ENCODE peak calls at places on chromosomes 6 and 20, in seven cellular contexts. Y is NCI-H1436; C is stimulated activated CD8-positive, alpha-beta memory T cell treated with anti-CD3 and anti-CD28 coated beads, Interleukin-7, amount 100 ng/mL, for 1 hour; H is hypothalamus; I is HFF-Myc; R is posterior cingulate gyrus; M is cerebellar cortex. F is an unnamed sample.

GRCh38 chr6:63573899-63574553 is 1.7 kb downstream of the LOC128125822 start:
- DNase-seq in C (no peak), R (no peak), Y (peak), M (peak), I (peak), H (no peak), F (peak)

GRCh38 chr6:55632953-55633352 is 54.0 kb upstream of the HMGCLL1 start:
- DNase-seq in H (no peak), Y (no peak), I (no peak), R (no peak), M (no peak), C (no peak), F (no peak)

GRCh38 chr6:2680264-2680908 is 70.3 kb downstream of the MYLK4 start:
- DNase-seq in M (no peak), C (no peak), I (no peak), R (no peak), Y (no peak), H (no peak), F (no peak)

GRCh38 chr6:1554241-1554880 is 55.4 kb upstream of the FOXC1 start:
- DNase-seq in C (no peak), R (no peak), M (peak), I (no peak), Y (no peak), H (no peak), F (no peak)

GRCh38 chr6:158769228-158769627 is 49.9 kb downstream of the EZR start:
- DNase-seq in R (no peak), C (no peak), I (no peak), M (no peak), H (no peak), Y (no peak), F (no peak)

GRCh38 chr6:25178336-25178735 is 100.8 kb upstream of the CARMIL1 start:
- DNase-seq in I (no peak), H (no peak), M (no peak), Y (no peak), R (no peak), C (no peak), F (no peak)

GRCh38 chr6:115766745-115767462 is 293.8 kb downstream of the FRK start:
- DNase-seq in R (no peak), I (no peak), C (no peak), H (no peak), M (no peak), Y (no peak), F (no peak)

GRCh38 chr6:167827588-167828324 is 1.0 kb downstream of the AFDN start:
- DNase-seq in R (no peak), I (no peak), H (peak), Y (peak), C (no peak), M (peak), F (peak)

GRCh38 chr6:55853008-55854001 is 22.1 kb downstream of the BMP5 start:
- DNase-seq in M (no peak), I (no peak), R (no peak), H (no peak), Y (no peak), C (no peak), F (no peak)

GRCh38 chr6:46062312-46062711 is 46.7 kb upstream of the CLIC5 start:
- DNase-seq in I (no peak), R (no peak), Y (no peak), M (no peak), H (no peak), C (no peak), F (peak)

GRCh38 chr20:51562334-51563140 is 20.0 kb upstream of the NFATC2 start:
- DNase-seq in Y (no peak), R (no peak), I (peak), C (no peak), H (peak), M (peak), F (peak)

GRCh38 chr6:32763417-32763816 is at the start of gene HLA-DQB2:
- DNase-seq in I (no peak), Y (no peak), M (no peak), C (no peak), H (no peak), R (no peak), F (no peak)

GRCh38 chr6:16286151-16286522 is 47.8 kb downstream of the GMPR start:
- DNase-seq in C (no peak), Y (peak), R (no peak), I (peak), M (peak), H (peak), F (no peak)

GRCh38 chr6:169162968-169163903 is 90.4 kb downstream of the THBS2 start:
- DNase-seq in Y (no peak), C (no peak), I (peak), R (no peak), H (no peak), M (no peak), F (peak)

GRCh38 chr6:64776359-64776758 is 930.7 kb downstream of the EYS start:
- DNase-seq in C (no peak), R (no peak), M (no peak), Y (no peak), I (no peak), H (no peak), F (no peak)

GRCh38 chr6:27892596-27893058 is 19.6 kb downstream of the OR2B2 start:
- DNase-seq in M (peak), H (no peak), C (no peak), I (no peak), R (no peak), Y (no peak), F (no peak)

GRCh38 chr6:43454290-43455033 is 886 bp downstream of the DLK2 start:
- DNase-seq in R (peak), I (no peak), C (peak), Y (peak), M (peak), H (peak), F (peak)

GRCh38 chr6:83051386-83052172 is 14.1 kb downstream of the UBE3D start:
- DNase-seq in R (no peak), I (no peak), C (no peak), H (no peak), M (no peak), Y (no peak), F (no peak)

GRCh38 chr20:57672164-57672563 is 37.7 kb downstream of the PMEPA1 start:
- DNase-seq in M (no peak), C (no peak), H (peak), R (no peak), Y (peak), I (no peak), F (peak)

GRCh38 chr6:44073612-44074382 is 53.5 kb downstream of the MRPL14 start:
- DNase-seq in H (no peak), M (peak), I (no peak), C (no peak), Y (no peak), R (peak), F (no peak)

GRCh38 chr6:90790058-90790457 is 203.2 kb upstream of the MAP3K7 start:
- DNase-seq in C (no peak), Y (no peak), M (no peak), H (no peak), I (no peak), R (no peak), F (no peak)

GRCh38 chr6:170031684-170032121 is 259.2 kb downstream of the DLL1 start:
- DNase-seq in R (no peak), H (no peak), M (no peak), I (no peak), C (no peak), Y (no peak), F (no peak)

GRCh38 chr6:152078804-152079203 is 271.3 kb downstream of the ESR1 start:
- DNase-seq in Y (no peak), C (no peak), R (no peak), H (no peak), I (no peak), M (no peak), F (no peak)

GRCh38 chr6:34237722-34238506 is 1.2 kb downstream of the HMGA1 start:
- DNase-seq in R (no peak), M (no peak), I (no peak), Y (peak), H (no peak), C (peak), F (no peak)

GRCh38 chr20:36303020-36303595 is 3.0 kb upstream of the DLGAP4 start:
- DNase-seq in R (no peak), C (no peak), I (no peak), H (no peak), M (no peak), Y (no peak), F (no peak)

GRCh38 chr6:157928428-157928827 is 53.2 kb upstream of the SYNJ2 start:
- DNase-seq in H (no peak), I (no peak), R (no peak), Y (no peak), C (no peak), M (no peak), F (no peak)

GRCh38 chr6:92715991-92716390 is 703.4 kb downstream of the EPHA7 start:
- DNase-seq in H (no peak), R (no peak), I (no peak), M (no peak), C (no peak), Y (no peak), F (no peak)

GRCh38 chr6:15399651-15400470 is 154.0 kb downstream of the JARID2 start:
- DNase-seq in I (peak), C (no peak), H (peak), M (peak), R (peak), Y (no peak), F (peak)

GRCh38 chr6:144064831-144065668 is 30.3 kb downstream of the SF3B5 start:
- DNase-seq in R (no peak), Y (no peak), H (no peak), I (no peak), C (no peak), M (no peak), F (no peak)

GRCh38 chr20:3716195-3716834 is 3.9 kb upstream of the SIGLEC1 start:
- DNase-seq in M (peak), Y (peak), R (no peak), C (no peak), H (no peak), I (no peak), F (no peak)

F was measured in lung.